ENCODE peak calls at places on chromosomes 4 and X, in eight cellular contexts. One of them, this sample, is unnamed.

GRCh38 chrX:19593684-19594083 is 78.4 kb upstream of the MAP3K15 start:
- DNase-seq in GM06990: no peak
- DNase-seq in H1: no peak
- DNase-seq in OCI-LY7: peak; percentile 48
- DNase-seq in CD4-positive, CD25-positive, alpha-beta regulatory T cell: peak; percentile 30
- DNase-seq in right lobe of liver: no peak
- DNase-seq in breast epithelium: no peak
- DNase-seq in lung: no peak
- DNase-seq in this sample: peak; percentile 55

GRCh38 chr4:100632163-100632562 is 114.3 kb upstream of the EMCN start:
- DNase-seq in GM06990: no peak
- DNase-seq in H1: no peak
- DNase-seq in OCI-LY7: no peak
- DNase-seq in CD4-positive, CD25-positive, alpha-beta regulatory T cell: no peak
- DNase-seq in right lobe of liver: no peak
- DNase-seq in breast epithelium: no peak
- DNase-seq in lung: no peak
- DNase-seq in this sample: no peak

GRCh38 chr4:177485528-177485927 is 43.3 kb upstream of the AGA start:
- DNase-seq in GM06990: no peak
- DNase-seq in H1: no peak
- DNase-seq in OCI-LY7: no peak
- DNase-seq in CD4-positive, CD25-positive, alpha-beta regulatory T cell: no peak
- DNase-seq in right lobe of liver: no peak
- DNase-seq in breast epithelium: no peak
- DNase-seq in lung: no peak
- DNase-seq in this sample: peak; percentile 90

GRCh38 chrX:151830911-151831310 is 81.8 kb upstream of the MAGEA4 start:
- DNase-seq in GM06990: no peak
- DNase-seq in H1: no peak
- DNase-seq in OCI-LY7: no peak
- DNase-seq in CD4-positive, CD25-positive, alpha-beta regulatory T cell: no peak
- DNase-seq in right lobe of liver: no peak
- DNase-seq in breast epithelium: no peak
- DNase-seq in lung: no peak
- DNase-seq in this sample: no peak

GRCh38 chrX:116379854-116380253 is 56.6 kb upstream of the SLC6A14 start:
- DNase-seq in GM06990: no peak
- DNase-seq in H1: no peak
- DNase-seq in OCI-LY7: no peak
- DNase-seq in CD4-positive, CD25-positive, alpha-beta regulatory T cell: no peak
- DNase-seq in right lobe of liver: no peak
- DNase-seq in breast epithelium: no peak
- DNase-seq in lung: no peak
- DNase-seq in this sample: peak; percentile 92

GRCh38 chr4:188299161-188299560 is 159.9 kb downstream of the TRIML1 start:
- DNase-seq in GM06990: no peak
- DNase-seq in H1: no peak
- DNase-seq in OCI-LY7: no peak
- DNase-seq in CD4-positive, CD25-positive, alpha-beta regulatory T cell: no peak
- DNase-seq in right lobe of liver: no peak
- DNase-seq in breast epithelium: no peak
- DNase-seq in lung: no peak
- DNase-seq in this sample: no peak

GRCh38 chr4:104559502-104559901 is 64.8 kb upstream of the CXXC4 start:
- DNase-seq in GM06990: no peak
- DNase-seq in H1: no peak
- DNase-seq in OCI-LY7: no peak
- DNase-seq in CD4-positive, CD25-positive, alpha-beta regulatory T cell: no peak
- DNase-seq in right lobe of liver: no peak
- DNase-seq in breast epithelium: no peak
- DNase-seq in lung: no peak
- DNase-seq in this sample: no peak

GRCh38 chr4:88159137-88159725 is 792 bp upstream of the ABCG2 start:
- DNase-seq in GM06990: no peak
- DNase-seq in H1: peak; percentile 47
- DNase-seq in OCI-LY7: no peak
- DNase-seq in CD4-positive, CD25-positive, alpha-beta regulatory T cell: no peak
- DNase-seq in right lobe of liver: no peak
- DNase-seq in breast epithelium: no peak
- DNase-seq in lung: no peak
- DNase-seq in this sample: no peak

GRCh38 chr4:113051361-113051760 is 1.9 kb downstream of the ANK2 start:
- DNase-seq in GM06990: no peak
- DNase-seq in H1: no peak
- DNase-seq in OCI-LY7: no peak
- DNase-seq in CD4-positive, CD25-positive, alpha-beta regulatory T cell: no peak
- DNase-seq in right lobe of liver: no peak
- DNase-seq in breast epithelium: no peak
- DNase-seq in lung: no peak
- DNase-seq in this sample: no peak

GRCh38 chr4:145927055-145927454 is 11.6 kb downstream of the ZNF827 start:
- DNase-seq in GM06990: no peak
- DNase-seq in H1: no peak
- DNase-seq in OCI-LY7: no peak
- DNase-seq in CD4-positive, CD25-positive, alpha-beta regulatory T cell: no peak
- DNase-seq in right lobe of liver: no peak
- DNase-seq in breast epithelium: no peak
- DNase-seq in lung: no peak
- DNase-seq in this sample: no peak

GRCh38 chr4:188430384-188430783 is 291.1 kb downstream of the TRIML1 start:
- DNase-seq in GM06990: no peak
- DNase-seq in H1: no peak
- DNase-seq in OCI-LY7: no peak
- DNase-seq in CD4-positive, CD25-positive, alpha-beta regulatory T cell: no peak
- DNase-seq in right lobe of liver: no peak
- DNase-seq in breast epithelium: no peak
- DNase-seq in lung: no peak
- DNase-seq in this sample: no peak

GRCh38 chr4:95963456-95963855 is 123.6 kb downstream of the PDHA2 start:
- DNase-seq in GM06990: no peak
- DNase-seq in H1: no peak
- DNase-seq in OCI-LY7: no peak
- DNase-seq in CD4-positive, CD25-positive, alpha-beta regulatory T cell: no peak
- DNase-seq in right lobe of liver: no peak
- DNase-seq in breast epithelium: no peak
- DNase-seq in lung: no peak
- DNase-seq in this sample: peak; percentile 59

GRCh38 chr4:137065306-137065705 is 467.0 kb downstream of the PCDH18 start:
- DNase-seq in GM06990: no peak
- DNase-seq in H1: no peak
- DNase-seq in OCI-LY7: no peak
- DNase-seq in CD4-positive, CD25-positive, alpha-beta regulatory T cell: no peak
- DNase-seq in right lobe of liver: no peak
- DNase-seq in breast epithelium: no peak
- DNase-seq in lung: no peak
- DNase-seq in this sample: no peak

GRCh38 chr4:54746228-54746627 is 88.5 kb downstream of the KIT start:
- DNase-seq in GM06990: no peak
- DNase-seq in H1: no peak
- DNase-seq in OCI-LY7: no peak
- DNase-seq in CD4-positive, CD25-positive, alpha-beta regulatory T cell: no peak
- DNase-seq in right lobe of liver: no peak
- DNase-seq in breast epithelium: no peak
- DNase-seq in lung: no peak
- DNase-seq in this sample: no peak

DNA sequence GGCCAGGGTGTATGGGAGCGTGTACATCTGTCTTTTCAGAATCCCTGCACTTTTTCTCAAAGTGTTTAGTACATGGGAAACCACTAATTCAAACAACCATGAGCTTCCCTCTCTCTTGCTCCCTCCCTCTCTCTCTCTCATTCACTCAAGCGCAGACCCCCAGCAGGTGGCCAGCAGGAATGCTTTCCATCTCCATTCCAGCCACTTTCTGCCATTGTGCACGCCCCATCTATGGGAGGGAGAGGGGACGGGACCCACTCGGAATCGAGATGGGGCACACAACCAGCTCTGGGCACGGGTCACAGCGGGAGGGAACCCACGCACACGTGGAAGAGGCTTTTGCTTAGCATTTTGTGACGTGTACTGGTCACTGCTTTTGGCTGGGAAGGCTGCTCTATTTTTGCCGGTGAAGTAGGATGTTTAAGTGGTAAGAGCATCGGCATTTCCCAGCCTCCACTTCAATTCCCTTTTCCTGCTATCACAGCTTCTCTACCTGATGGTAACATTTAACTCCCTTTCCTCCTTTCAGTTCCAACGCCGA is 84.3 kb downstream of the IRF2 start:
- DNase-seq in GM06990: no peak
- DNase-seq in H1: no peak
- DNase-seq in OCI-LY7: no peak
- DNase-seq in CD4-positive, CD25-positive, alpha-beta regulatory T cell: no peak
- DNase-seq in right lobe of liver: no peak
- DNase-seq in breast epithelium: no peak
- DNase-seq in lung: no peak
- DNase-seq in this sample: no peak
- H3K36me3 ChIP-seq in GM06990: peaks cover 25% of the 10 kb centered on the region
- H3K36me3 ChIP-seq in H1: no peaks in the 10 kb centered on the region
- H3K36me3 ChIP-seq in OCI-LY7: peaks cover 88% of the 10 kb centered on the region
- H3K36me3 ChIP-seq in CD4-positive, CD25-positive, alpha-beta regulatory T cell: peaks cover 86% of the 10 kb centered on the region
- H3K36me3 ChIP-seq in right lobe of liver: peaks cover 66% of the 10 kb centered on the region
- H3K36me3 ChIP-seq in breast epithelium: peaks cover 4% of the 10 kb centered on the region
- H3K36me3 ChIP-seq in lung: peaks cover 7% of the 10 kb centered on the region
- H3K36me3 ChIP-seq in this sample: peaks cover 14% of the 10 kb centered on the region

GRCh38 chrX:53587795-53588194 is 98.7 kb downstream of the HUWE1 start:
- DNase-seq in GM06990: no peak
- DNase-seq in H1: no peak
- DNase-seq in OCI-LY7: no peak
- DNase-seq in CD4-positive, CD25-positive, alpha-beta regulatory T cell: no peak
- DNase-seq in right lobe of liver: no peak
- DNase-seq in breast epithelium: no peak
- DNase-seq in lung: no peak
- DNase-seq in this sample: no peak
- H3K36me3 ChIP-seq in GM06990: peaks cover 22% of the 10 kb centered on the region
- H3K36me3 ChIP-seq in H1: peaks cover 37% of the 10 kb centered on the region
- H3K36me3 ChIP-seq in OCI-LY7: peaks cover 100% of the 10 kb centered on the region
- H3K36me3 ChIP-seq in CD4-positive, CD25-positive, alpha-beta regulatory T cell: peaks cover 98% of the 10 kb centered on the region
- H3K36me3 ChIP-seq in right lobe of liver: peaks cover 100% of the 10 kb centered on the region
- H3K36me3 ChIP-seq in breast epithelium: no peaks in the 10 kb centered on the region
- H3K36me3 ChIP-seq in lung: peaks cover 42% of the 10 kb centered on the region
- H3K36me3 ChIP-seq in this sample: peaks cover 9% of the 10 kb centered on the region

GRCh38 chr4:102579794-102580462 is 78.8 kb downstream of the NFKB1 start:
- DNase-seq in GM06990: no peak
- DNase-seq in H1: no peak
- DNase-seq in OCI-LY7: no peak
- DNase-seq in CD4-positive, CD25-positive, alpha-beta regulatory T cell: no peak
- DNase-seq in right lobe of liver: no peak
- DNase-seq in breast epithelium: no peak
- DNase-seq in lung: no peak
- DNase-seq in this sample: no peak
- H3K36me3 ChIP-seq in GM06990: peaks cover 10% of the 10 kb centered on the region
- H3K36me3 ChIP-seq in H1: no peaks in the 10 kb centered on the region
- H3K36me3 ChIP-seq in OCI-LY7: peaks cover 76% of the 10 kb centered on the region
- H3K36me3 ChIP-seq in CD4-positive, CD25-positive, alpha-beta regulatory T cell: peaks cover 73% of the 10 kb centered on the region
- H3K36me3 ChIP-seq in right lobe of liver: peaks cover 52% of the 10 kb centered on the region
- H3K36me3 ChIP-seq in breast epithelium: peaks cover 4% of the 10 kb centered on the region
- H3K36me3 ChIP-seq in lung: peaks cover 21% of the 10 kb centered on the region
- H3K36me3 ChIP-seq in this sample: peaks cover 9% of the 10 kb centered on the region

DNA sequence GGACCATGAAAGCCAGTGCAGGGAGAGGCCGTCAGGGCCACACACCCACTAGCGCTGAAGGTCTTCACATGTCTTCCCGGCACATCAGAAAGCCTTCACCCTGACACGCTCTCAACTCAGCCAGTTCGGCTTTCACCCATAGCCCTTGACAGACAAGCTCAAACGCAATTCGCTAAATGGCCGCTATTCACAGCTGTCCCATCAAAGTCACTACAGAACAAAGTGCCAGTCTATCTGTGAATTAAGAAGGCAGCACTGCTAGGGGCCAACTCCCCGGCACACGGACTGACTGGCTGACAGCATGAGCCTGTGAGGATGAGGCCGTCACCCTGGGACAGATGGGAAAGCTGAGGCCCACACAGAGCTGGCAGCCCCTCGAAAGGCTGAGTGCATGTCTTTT is 45.7 kb downstream of the ACOX3 start:
- DNase-seq in GM06990: no peak
- DNase-seq in H1: no peak
- DNase-seq in OCI-LY7: no peak
- DNase-seq in CD4-positive, CD25-positive, alpha-beta regulatory T cell: no peak
- DNase-seq in right lobe of liver: no peak
- DNase-seq in breast epithelium: no peak
- DNase-seq in lung: no peak
- DNase-seq in this sample: no peak
- H3K36me3 ChIP-seq in GM06990: peaks cover 14% of the 10 kb centered on the region
- H3K36me3 ChIP-seq in H1: no peaks in the 10 kb centered on the region
- H3K36me3 ChIP-seq in OCI-LY7: no peaks in the 10 kb centered on the region
- H3K36me3 ChIP-seq in CD4-positive, CD25-positive, alpha-beta regulatory T cell: peaks cover 15% of the 10 kb centered on the region
- H3K36me3 ChIP-seq in right lobe of liver: peaks cover 21% of the 10 kb centered on the region
- H3K36me3 ChIP-seq in breast epithelium: no peaks in the 10 kb centered on the region
- H3K36me3 ChIP-seq in lung: peaks cover 5% of the 10 kb centered on the region
- H3K36me3 ChIP-seq in this sample: peaks cover 10% of the 10 kb centered on the region

GRCh38 chrX:53379747-53380146 is 42.7 kb downstream of the SMC1A start:
- DNase-seq in GM06990: no peak
- DNase-seq in H1: no peak
- DNase-seq in OCI-LY7: no peak
- DNase-seq in CD4-positive, CD25-positive, alpha-beta regulatory T cell: no peak
- DNase-seq in right lobe of liver: no peak
- DNase-seq in breast epithelium: no peak
- DNase-seq in lung: no peak
- DNase-seq in this sample: no peak
- H3K36me3 ChIP-seq in GM06990: peaks cover 40% of the 10 kb centered on the region
- H3K36me3 ChIP-seq in H1: peaks cover 8% of the 10 kb centered on the region
- H3K36me3 ChIP-seq in OCI-LY7: peaks cover 72% of the 10 kb centered on the region
- H3K36me3 ChIP-seq in CD4-positive, CD25-positive, alpha-beta regulatory T cell: peaks cover 51% of the 10 kb centered on the region
- H3K36me3 ChIP-seq in right lobe of liver: peaks cover 48% of the 10 kb centered on the region
- H3K36me3 ChIP-seq in breast epithelium: peaks cover 14% of the 10 kb centered on the region
- H3K36me3 ChIP-seq in lung: peaks cover 34% of the 10 kb centered on the region
- H3K36me3 ChIP-seq in this sample: peaks cover 11% of the 10 kb centered on the region

DNA sequence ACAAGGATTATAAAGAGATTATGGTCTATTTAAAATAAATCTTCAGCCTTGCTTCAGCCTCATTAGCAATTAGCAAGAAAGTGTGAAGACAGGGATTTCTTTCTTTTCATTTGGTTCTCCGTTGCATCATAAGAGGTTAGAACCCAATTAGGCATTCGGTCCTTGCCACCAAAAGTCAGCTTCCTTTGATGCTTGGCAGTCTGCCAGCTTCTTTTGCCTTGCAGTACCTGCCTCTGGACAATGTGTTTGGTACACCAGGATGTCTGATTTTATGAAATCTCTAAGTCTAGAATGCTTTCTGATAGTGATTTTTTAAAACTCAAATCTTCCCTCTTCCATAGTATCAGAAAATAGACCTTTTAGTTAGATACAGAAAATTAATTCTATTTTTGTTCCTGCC is 12.5 kb downstream of the SMIM20 start:
- DNase-seq in GM06990: no peak
- DNase-seq in H1: no peak
- DNase-seq in OCI-LY7: peak; percentile 75
- DNase-seq in CD4-positive, CD25-positive, alpha-beta regulatory T cell: no peak
- DNase-seq in right lobe of liver: no peak
- DNase-seq in breast epithelium: no peak
- DNase-seq in lung: no peak
- DNase-seq in this sample: no peak
- H3K36me3 ChIP-seq in GM06990: no peaks in the 10 kb centered on the region
- H3K36me3 ChIP-seq in H1: no peaks in the 10 kb centered on the region
- H3K36me3 ChIP-seq in OCI-LY7: peaks cover 53% of the 10 kb centered on the region
- H3K36me3 ChIP-seq in CD4-positive, CD25-positive, alpha-beta regulatory T cell: peaks cover 11% of the 10 kb centered on the region
- H3K36me3 ChIP-seq in right lobe of liver: no peaks in the 10 kb centered on the region
- H3K36me3 ChIP-seq in breast epithelium: no peaks in the 10 kb centered on the region
- H3K36me3 ChIP-seq in lung: no peaks in the 10 kb centered on the region
- H3K36me3 ChIP-seq in this sample: no peaks in the 10 kb centered on the region